ENCODE peak calls at places on chromosomes 11 and 22, in seven cellular contexts. One of them, this sample, is unnamed.

GRCh38 chr11:80586464-80586863 is 1145.6 kb upstream of the TENM4 start:
- DNase-seq in HepG2: no peak
- DNase-seq in H1: no peak
- DNase-seq in HCT116: no peak
- DNase-seq in GM12878: no peak
- DNase-seq in K562: no peak
- DNase-seq in SK-N-SH: no peak
- DNase-seq in this sample: no peak

GRCh38 chr22:29469755-29470154 is 10.3 kb upstream of the NEFH start:
- DNase-seq in HepG2: no peak
- DNase-seq in H1: no peak
- DNase-seq in HCT116: no peak
- DNase-seq in GM12878: no peak
- DNase-seq in K562: no peak
- DNase-seq in SK-N-SH: no peak
- DNase-seq in this sample: peak; percentile 36

GRCh38 chr11:68374531-68374930 is 62.1 kb downstream of the LRP5 start:
- DNase-seq in HepG2: no peak
- DNase-seq in H1: no peak
- DNase-seq in HCT116: no peak
- DNase-seq in GM12878: no peak
- DNase-seq in K562: no peak
- DNase-seq in SK-N-SH: no peak
- DNase-seq in this sample: no peak

GRCh38 chr22:39219071-39220050 is 25.4 kb downstream of the PDGFB start:
- DNase-seq in HepG2: no peak
- DNase-seq in H1: no peak
- DNase-seq in HCT116: no peak
- DNase-seq in GM12878: no peak
- DNase-seq in K562: no peak
- DNase-seq in SK-N-SH: no peak
- DNase-seq in this sample: no peak

GRCh38 chr22:23833017-23833795 is 5.6 kb downstream of the DERL3 start:
- DNase-seq in HepG2: no peak
- DNase-seq in H1: no peak
- DNase-seq in HCT116: no peak
- DNase-seq in GM12878: no peak
- DNase-seq in K562: no peak
- DNase-seq in SK-N-SH: peak; percentile 16
- DNase-seq in this sample: no peak

GRCh38 chr11:68433541-68433940 is 27.0 kb upstream of the PPP6R3 start:
- DNase-seq in HepG2: no peak
- DNase-seq in H1: no peak
- DNase-seq in HCT116: no peak
- DNase-seq in GM12878: no peak
- DNase-seq in K562: no peak
- DNase-seq in SK-N-SH: no peak
- DNase-seq in this sample: no peak

GRCh38 chr11:102727890-102728289 is 3.1 kb upstream of the MMP8 start:
- DNase-seq in HepG2: no peak
- DNase-seq in H1: no peak
- DNase-seq in HCT116: no peak
- DNase-seq in GM12878: no peak
- DNase-seq in K562: no peak
- DNase-seq in SK-N-SH: no peak
- DNase-seq in this sample: no peak

GRCh38 chr11:128530119-128531091 is 57.0 kb downstream of the ETS1 start:
- DNase-seq in HepG2: no peak
- DNase-seq in H1: no peak
- DNase-seq in HCT116: no peak
- DNase-seq in GM12878: no peak
- DNase-seq in K562: no peak
- DNase-seq in SK-N-SH: no peak
- DNase-seq in this sample: no peak

GRCh38 chr22:39502789-39503464 is 837 bp downstream of the MIEF1 start:
- DNase-seq in HepG2: no peak
- DNase-seq in H1: no peak
- DNase-seq in HCT116: no peak
- DNase-seq in GM12878: no peak
- DNase-seq in K562: no peak
- DNase-seq in SK-N-SH: no peak
- DNase-seq in this sample: no peak

GRCh38 chr11:108854366-108854765 is 189.5 kb downstream of the DDX10 start:
- DNase-seq in HepG2: no peak
- DNase-seq in H1: no peak
- DNase-seq in HCT116: no peak
- DNase-seq in GM12878: peak; percentile 51
- DNase-seq in K562: no peak
- DNase-seq in SK-N-SH: no peak
- DNase-seq in this sample: no peak

GRCh38 chr11:117045196-117045595 is 53.0 kb downstream of the SIK3 start:
- DNase-seq in HepG2: no peak
- DNase-seq in H1: no peak
- DNase-seq in HCT116: no peak
- DNase-seq in GM12878: no peak
- DNase-seq in K562: no peak
- DNase-seq in SK-N-SH: no peak
- DNase-seq in this sample: no peak

GRCh38 chr11:60563553-60564235 is 48.5 kb downstream of the MS4A13 start:
- DNase-seq in HepG2: no peak
- DNase-seq in H1: no peak
- DNase-seq in HCT116: no peak
- DNase-seq in GM12878: no peak
- DNase-seq in K562: no peak
- DNase-seq in SK-N-SH: no peak
- DNase-seq in this sample: no peak

GRCh38 chr11:130029137-130029536 is 26.5 kb upstream of the PRDM10 start:
- DNase-seq in HepG2: peak; percentile 59
- DNase-seq in H1: no peak
- DNase-seq in HCT116: no peak
- DNase-seq in GM12878: no peak
- DNase-seq in K562: no peak
- DNase-seq in SK-N-SH: no peak
- DNase-seq in this sample: no peak

GRCh38 chr11:130025371-130025770 is 22.7 kb upstream of the PRDM10 start:
- DNase-seq in HepG2: no peak
- DNase-seq in H1: no peak
- DNase-seq in HCT116: no peak
- DNase-seq in GM12878: no peak
- DNase-seq in K562: no peak
- DNase-seq in SK-N-SH: no peak
- DNase-seq in this sample: peak; percentile 24

GRCh38 chr11:130032931-130033330 is 30.3 kb upstream of the PRDM10 start:
- DNase-seq in HepG2: no peak
- DNase-seq in H1: no peak
- DNase-seq in HCT116: no peak
- DNase-seq in GM12878: no peak
- DNase-seq in K562: no peak
- DNase-seq in SK-N-SH: no peak
- DNase-seq in this sample: no peak

GRCh38 chr11:130031945-130032344 is 29.3 kb upstream of the PRDM10 start:
- DNase-seq in HepG2: no peak
- DNase-seq in H1: no peak
- DNase-seq in HCT116: no peak
- DNase-seq in GM12878: no peak
- DNase-seq in K562: no peak
- DNase-seq in SK-N-SH: no peak
- DNase-seq in this sample: no peak

DNA sequence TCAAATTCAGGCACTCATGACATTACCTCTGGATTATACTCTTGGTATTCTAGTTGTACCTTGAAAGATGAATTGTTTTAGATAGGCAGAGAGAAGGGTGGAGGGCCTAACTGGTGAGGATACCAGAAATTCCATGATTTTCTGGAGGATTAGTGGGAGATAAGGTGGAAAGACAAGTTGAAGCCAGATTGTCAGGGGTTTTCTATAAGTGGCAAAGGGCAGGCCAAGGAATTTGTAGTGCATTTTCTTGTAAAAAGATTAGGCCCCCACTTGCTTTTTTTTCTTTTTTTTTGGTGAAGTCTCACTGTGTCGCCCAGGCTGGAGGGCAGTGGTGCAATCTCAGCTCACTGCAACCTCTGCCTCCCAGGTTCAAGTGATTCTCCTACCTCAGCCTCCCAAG is 28.4 kb upstream of the PRDM10 start:
- DNase-seq in HepG2: no peak
- DNase-seq in H1: no peak
- DNase-seq in HCT116: no peak
- DNase-seq in GM12878: no peak
- DNase-seq in K562: no peak
- DNase-seq in SK-N-SH: no peak
- DNase-seq in this sample: no peak
- TF ChIP-seq JUND in HepG2: no peak
- TF ChIP-seq JUND in H1: no peak
- TF ChIP-seq JUND in HCT116: no peak
- TF ChIP-seq JUND in GM12878: no peak
- TF ChIP-seq JUND in K562: no peak
- TF ChIP-seq JUND in SK-N-SH: no peak
- TF ChIP-seq JUND in this sample: no peak

DNA sequence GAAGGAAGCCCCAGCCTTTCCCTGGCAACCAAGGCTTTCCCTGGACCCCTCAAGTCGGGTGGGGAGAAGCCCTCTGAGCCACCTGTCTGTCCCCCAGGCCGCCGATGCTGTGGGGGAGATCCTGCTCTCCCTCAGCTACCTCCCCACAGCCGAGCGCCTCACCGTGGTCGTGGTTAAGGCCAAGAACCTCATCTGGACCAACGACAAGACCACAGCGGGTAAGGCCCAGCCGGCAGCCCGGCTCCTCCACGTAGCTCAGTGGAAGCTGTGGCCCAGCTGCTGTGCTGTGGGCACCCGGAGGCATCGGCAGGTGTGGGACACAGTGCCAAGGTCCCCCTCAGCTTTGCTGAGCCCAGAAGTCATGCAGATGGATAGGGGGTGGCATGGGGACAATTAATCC is 12.2 kb upstream of the RHOD start:
- DNase-seq in HepG2: no peak
- DNase-seq in H1: no peak
- DNase-seq in HCT116: no peak
- DNase-seq in GM12878: no peak
- DNase-seq in K562: no peak
- DNase-seq in SK-N-SH: no peak
- DNase-seq in this sample: no peak
- TF ChIP-seq JUND in HepG2: no peak
- TF ChIP-seq JUND in H1: no peak
- TF ChIP-seq JUND in HCT116: no peak
- TF ChIP-seq JUND in GM12878: no peak
- TF ChIP-seq JUND in K562: no peak
- TF ChIP-seq JUND in SK-N-SH: no peak
- TF ChIP-seq JUND in this sample: no peak

DNA sequence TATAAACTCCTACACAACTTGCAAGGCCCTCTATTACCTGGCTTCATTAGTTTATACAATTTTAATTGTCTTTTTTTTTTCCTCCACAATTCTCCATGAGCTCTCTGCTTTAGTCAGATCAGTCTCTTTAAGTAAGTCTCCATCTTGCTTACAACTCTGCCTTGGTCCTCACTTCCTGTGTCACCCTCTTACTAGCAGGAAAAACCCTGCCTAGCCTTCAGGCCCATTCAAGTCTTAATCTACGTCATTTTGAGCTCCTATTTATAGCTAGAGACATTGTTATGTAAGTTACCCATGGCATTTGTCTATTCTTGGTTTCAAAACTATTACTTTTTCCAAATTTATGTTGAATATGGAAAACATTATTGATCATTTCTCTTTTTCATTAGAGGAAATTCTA is 177.4 kb downstream of the SBF2 start:
- DNase-seq in HepG2: no peak
- DNase-seq in H1: no peak
- DNase-seq in HCT116: no peak
- DNase-seq in GM12878: no peak
- DNase-seq in K562: no peak
- DNase-seq in SK-N-SH: no peak
- DNase-seq in this sample: no peak
- TF ChIP-seq JUND in HepG2: no peak
- TF ChIP-seq JUND in H1: no peak
- TF ChIP-seq JUND in HCT116: no peak
- TF ChIP-seq JUND in GM12878: no peak
- TF ChIP-seq JUND in K562: no peak
- TF ChIP-seq JUND in SK-N-SH: no peak
- TF ChIP-seq JUND in this sample: no peak

GRCh38 chr11:10727259-10727851 is 23.7 kb upstream of the CTR9 start:
- DNase-seq in HepG2: no peak
- DNase-seq in H1: no peak
- DNase-seq in HCT116: no peak
- DNase-seq in GM12878: no peak
- DNase-seq in K562: no peak
- DNase-seq in SK-N-SH: no peak
- DNase-seq in this sample: no peak

GRCh38 chr11:10730151-10730550 is 20.9 kb upstream of the CTR9 start:
- DNase-seq in HepG2: no peak
- DNase-seq in H1: no peak
- DNase-seq in HCT116: no peak
- DNase-seq in GM12878: no peak
- DNase-seq in K562: no peak
- DNase-seq in SK-N-SH: no peak
- DNase-seq in this sample: no peak

GRCh38 chr11:10728154-10728553 is 22.9 kb upstream of the CTR9 start:
- DNase-seq in HepG2: no peak
- DNase-seq in H1: no peak
- DNase-seq in HCT116: no peak
- DNase-seq in GM12878: no peak
- DNase-seq in K562: no peak
- DNase-seq in SK-N-SH: no peak
- DNase-seq in this sample: no peak

GRCh38 chr11:10731064-10731680 is 19.9 kb upstream of the CTR9 start:
- DNase-seq in HepG2: no peak
- DNase-seq in H1: no peak
- DNase-seq in HCT116: no peak
- DNase-seq in GM12878: no peak
- DNase-seq in K562: no peak
- DNase-seq in SK-N-SH: no peak
- DNase-seq in this sample: no peak

DNA sequence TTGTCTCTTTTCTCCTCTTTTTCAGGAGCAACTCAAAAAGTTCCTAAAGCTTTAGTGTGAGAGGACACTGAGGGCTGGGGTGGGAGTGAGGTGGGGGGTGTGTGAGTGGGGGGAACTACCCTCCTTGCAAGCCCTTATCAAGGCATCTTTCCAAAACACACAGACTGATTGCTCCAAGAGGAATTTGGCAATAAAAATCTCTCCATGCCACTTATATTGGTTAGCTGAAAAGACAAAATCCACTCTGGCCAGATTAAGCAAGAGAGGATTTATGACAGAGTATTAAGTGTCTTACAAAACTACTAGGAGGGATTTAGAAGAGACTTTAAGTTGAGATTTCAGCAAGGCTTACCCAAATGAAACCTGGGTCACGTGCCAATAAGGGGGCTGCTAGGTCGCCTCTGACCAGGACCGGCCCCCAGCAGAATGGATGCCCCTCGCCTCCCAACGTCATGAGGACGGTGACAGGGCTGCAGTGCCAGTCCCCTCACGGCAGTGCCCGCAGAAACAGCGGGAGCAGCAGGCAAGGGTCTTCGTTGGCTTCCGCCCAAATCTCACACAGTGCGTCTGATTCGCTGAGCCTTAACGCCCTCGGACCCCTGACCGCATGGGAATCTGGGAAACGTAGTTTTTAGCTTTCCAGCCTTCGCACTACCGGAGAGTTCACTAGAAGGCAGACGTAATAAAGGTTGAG is 22.1 kb upstream of the CTR9 start:
- DNase-seq in HepG2: no peak
- DNase-seq in H1: no peak
- DNase-seq in HCT116: no peak
- DNase-seq in GM12878: no peak
- DNase-seq in K562: no peak
- DNase-seq in SK-N-SH: peak; percentile 81
- DNase-seq in this sample: no peak
- TF ChIP-seq JUND in HepG2: no peak
- TF ChIP-seq JUND in H1: no peak
- TF ChIP-seq JUND in HCT116: no peak
- TF ChIP-seq JUND in GM12878: no peak
- TF ChIP-seq JUND in K562: no peak
- TF ChIP-seq JUND in SK-N-SH: no peak
- TF ChIP-seq JUND in this sample: no peak